ENCODE peak calls at places on chromosomes 11 and 22, in six cellular contexts. N is CD4-positive, alpha-beta memory T cell; B is fibroblast of lung; U is breast epithelium; T is heart left ventricle; J is tibial nerve. C is an unnamed sample. For H3K36me3, the result is how much of the 10 kb centered on the place peaks cover.

GRCh38 chr11:9158898-9159391 is 67.5 kb upstream of the SCUBE2 start:
- DNase-seq in N (no peak), B (peak), U (no peak), T (no peak), J (no peak), C (no peak)

GRCh38 chr11:109939176-109939810 is 153.9 kb upstream of the ZC3H12C start:
- DNase-seq in N (no peak), B (peak), U (no peak), T (no peak), J (no peak), C (peak)

GRCh38 chr22:36352775-36353507 is 34.8 kb downstream of the MYH9 start:
- DNase-seq in N (peak), B (peak), U (peak), T (peak), J (peak), C (no peak)

GRCh38 chr11:9895016-9895415 is 231.1 kb downstream of the SWAP70 start:
- DNase-seq in N (no peak), B (no peak), U (no peak), T (no peak), J (no peak), C (no peak)

GRCh38 chr11:6812391-6813005 is 13.0 kb upstream of the OR6A2 start:
- DNase-seq in N (peak), B (peak), U (no peak), T (no peak), J (no peak), C (peak)

GRCh38 chr11:83033972-83034672 is 37.6 kb downstream of the RAB30 start:
- DNase-seq in N (no peak), B (peak), U (no peak), T (no peak), J (peak), C (no peak)

GRCh38 chr11:8905528-8906165 is 5.3 kb upstream of the AKIP1 start:
- DNase-seq in N (no peak), B (peak), U (no peak), T (no peak), J (no peak), C (no peak)

GRCh38 chr11:9888938-9889337 is 225.1 kb downstream of the SWAP70 start:
- DNase-seq in N (no peak), B (no peak), U (no peak), T (no peak), J (no peak), C (no peak)

GRCh38 chr11:92322225-92322624 is 97.6 kb downstream of the FAT3 start:
- DNase-seq in N (no peak), B (peak), U (no peak), T (no peak), J (no peak), C (no peak)

GRCh38 chr11:59756845-59757244 is 1.7 kb downstream of the STX3 start:
- DNase-seq in N (no peak), B (no peak), U (peak), T (peak), J (no peak), C (no peak)

GRCh38 chr11:124633355-124633754 is 10.7 kb downstream of the TBRG1 start:
- DNase-seq in N (no peak), B (no peak), U (no peak), T (no peak), J (no peak), C (no peak)

GRCh38 chr22:37844904-37845334 is 785 bp upstream of the ANKRD54 start:
- DNase-seq in N (no peak), B (no peak), U (no peak), T (no peak), J (no peak), C (no peak)
- H3K4me3 ChIP-seq in N (peak), B (peak), U (peak), T (peak), J (peak), C (peak)

GRCh38 chr11:89181111-89181510 is 3.4 kb downstream of the TYR start:
- DNase-seq in N (no peak), B (peak), U (no peak), T (no peak), J (no peak), C (no peak)
- H3K36me3 ChIP-seq in N (under half), B (under half), U (under half), T (under half), J (under half), C (under half)

GRCh38 chr11:123525511-123525918 is 95.4 kb downstream of the GRAMD1B start:
- DNase-seq in N (no peak), B (no peak), U (no peak), T (no peak), J (no peak), C (peak)
- H3K4me3 ChIP-seq in N (no peak), B (peak), U (peak), T (no peak), J (peak), C (no peak)

DNA sequence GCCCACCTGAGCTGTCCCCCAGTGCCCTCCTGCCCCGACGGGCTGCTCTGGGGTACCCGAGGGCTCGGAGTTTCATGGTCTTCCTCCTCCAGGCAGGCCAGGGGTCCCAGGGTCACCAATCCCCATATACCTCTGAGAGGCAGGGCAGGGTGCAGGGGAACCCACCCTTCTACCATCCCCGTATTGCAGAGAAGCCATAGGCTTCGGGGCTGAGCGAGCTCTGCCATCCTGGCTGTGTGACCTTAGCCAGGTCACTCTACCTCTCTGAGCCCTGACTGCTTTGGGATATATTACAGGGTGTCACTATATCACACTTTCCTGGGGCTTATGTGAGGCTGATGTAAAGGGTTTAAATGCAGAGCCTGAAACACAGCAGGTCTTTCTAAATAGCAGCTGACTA is 57.4 kb downstream of the NAT10 start:
- DNase-seq in N (no peak), B (no peak), U (no peak), T (no peak), J (no peak), C (no peak)
- H3K36me3 ChIP-seq in N (under half), B (under half), U (under half), T (under half), J (under half), C (under half)

GRCh38 chr22:22599248-22599647 is 40.2 kb upstream of the PRAME start:
- DNase-seq in N (no peak), B (no peak), U (no peak), T (no peak), J (no peak), C (no peak)

GRCh38 chr22:22604326-22605073 is 39.9 kb upstream of the GGTLC2 start:
- DNase-seq in N (no peak), B (no peak), U (no peak), T (no peak), J (no peak), C (no peak)

GRCh38 chr22:22605074-22605404 is 39.4 kb upstream of the GGTLC2 start:
- DNase-seq in N (no peak), B (no peak), U (no peak), T (no peak), J (no peak), C (no peak)

GRCh38 chr22:22600862-22601261 is 41.8 kb upstream of the PRAME start:
- DNase-seq in N (no peak), B (no peak), U (no peak), T (no peak), J (no peak), C (no peak)

DNA sequence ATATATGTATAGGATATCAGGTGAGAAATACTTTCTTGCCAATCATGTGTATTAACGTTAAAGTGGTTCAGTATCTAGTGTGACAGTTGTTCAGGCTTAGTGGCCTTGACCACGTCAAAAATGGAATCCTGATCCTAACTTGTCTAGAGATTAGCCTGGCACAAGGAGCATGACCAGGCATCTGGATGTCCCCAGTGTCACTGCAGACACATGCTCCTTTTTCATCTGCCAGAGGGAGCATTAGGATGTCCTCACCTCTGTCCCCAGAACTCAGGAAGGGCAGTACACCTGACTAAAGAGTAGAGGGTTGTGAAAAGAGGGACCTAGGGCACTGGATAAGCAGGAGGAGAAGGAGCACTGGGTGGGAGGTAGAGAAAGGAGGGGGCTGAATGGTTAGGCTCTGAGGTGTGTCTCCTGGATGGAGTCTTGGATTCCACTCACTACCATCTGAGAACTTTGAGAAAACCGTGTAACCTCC is 40.9 kb upstream of the GGTLC2 start:
- DNase-seq in N (no peak), B (no peak), U (no peak), T (no peak), J (no peak), C (no peak)
- H3K4me3 ChIP-seq in N (no peak), B (no peak), U (no peak), T (no peak), J (no peak), C (no peak)

C was measured in H7.